ENCODE peak calls at places on chromosomes 16 and 17, in nine cellular contexts. X is transverse colon, T is bronchial epithelial cell, S is pancreas, I is mesothelial cell of epicardium, P is astrocyte of the cerebellum, F is T-helper 1 cell, Y is GM12865, M is left ventricle myocardium inferior. J is an unnamed sample.

GRCh38 chr17:65433592-65433991 is 127.9 kb downstream of the AXIN2 start:
- DNase-seq in X (no peak), T (no peak), S (no peak), I (no peak), P (peak), F (no peak), Y (no peak), M (no peak), J (no peak)

GRCh38 chr16:11836653-11837244 is 14.6 kb downstream of the RSL1D1 start:
- DNase-seq in X (no peak), T (peak), S (no peak), I (no peak), P (peak), F (no peak), Y (no peak), M (no peak), J (no peak)

GRCh38 chr17:20225162-20226115 is 216.3 kb downstream of the SPECC1 start:
- DNase-seq in X (no peak), T (no peak), S (no peak), I (no peak), P (no peak), F (no peak), Y (no peak), M (no peak), J (no peak)

GRCh38 chr16:64278196-64278595 is 843.7 kb downstream of the CDH11 start:
- DNase-seq in X (no peak), T (peak), S (no peak), I (no peak), P (no peak), F (no peak), Y (no peak), M (no peak), J (no peak)

GRCh38 chr16:5870886-5871715 is 773.5 kb upstream of the EEF2KMT start:
- DNase-seq in X (no peak), T (no peak), S (no peak), I (no peak), P (no peak), F (no peak), Y (no peak), M (no peak), J (no peak)

GRCh38 chr17:8332688-8333087 is 7.0 kb upstream of the ODF4 start:
- DNase-seq in X (no peak), T (no peak), S (no peak), I (no peak), P (no peak), F (no peak), Y (no peak), M (peak), J (no peak)

GRCh38 chr17:6110592-6110991 is 40.4 kb downstream of the WSCD1 start:
- DNase-seq in X (peak), T (peak), S (no peak), I (no peak), P (peak), F (no peak), Y (peak), M (no peak), J (no peak)

GRCh38 chr17:36697907-36698526 is 96.6 kb downstream of the MRM1 start:
- DNase-seq in X (no peak), T (no peak), S (no peak), I (peak), P (no peak), F (no peak), Y (no peak), M (no peak), J (no peak)

GRCh38 chr16:66774981-66775380 is 23.6 kb upstream of the DYNC1LI2 start:
- DNase-seq in X (no peak), T (no peak), S (no peak), I (no peak), P (no peak), F (no peak), Y (no peak), M (no peak), J (no peak)

GRCh38 chr16:19913306-19913717 is 28.7 kb upstream of the GPRC5B start:
- DNase-seq in X (no peak), T (peak), S (no peak), I (no peak), P (no peak), F (no peak), Y (no peak), M (no peak), J (no peak)

J was measured in AG04449.